ENCODE peak calls at places on chromosomes 12 and 14, in four cellular contexts. U is erythroblast, E is testis, D is right lobe of liver. G is an unnamed sample.

GRCh38 chr14:55329999-55330710 is 58.9 kb downstream of the FBXO34 start:
- DNase-seq in D (no peak), U (no peak), E (no peak), G (no peak)

GRCh38 chr14:53608369-53608768 is 348.3 kb downstream of the BMP4 start:
- DNase-seq in E (no peak), D (no peak), U (no peak), G (no peak)

GRCh38 chr12:120639771-120640721 is at the start of gene CABP1:
- DNase-seq in U (peak), E (no peak), D (no peak), G (peak)

GRCh38 chr14:64764641-64765520 is 60.7 kb downstream of the PLEKHG3 start:
- DNase-seq in U (peak), D (peak), E (peak), G (peak)

GRCh38 chr14:91315844-91316267 is 71.4 kb upstream of the GPR68 start:
- DNase-seq in D (no peak), U (no peak), E (no peak), G (no peak)

GRCh38 chr12:51122844-51123243 is 39.4 kb upstream of the CSRNP2 start:
- DNase-seq in E (no peak), D (no peak), U (no peak), G (no peak)

GRCh38 chr12:9870311-9870866 is 1.2 kb upstream of the CLEC2B start:
- DNase-seq in U (no peak), D (no peak), E (peak), G (no peak)

GRCh38 chr12:49518914-49519573 is 19.8 kb upstream of the KCNH3 start:
- DNase-seq in D (no peak), E (no peak), U (no peak), G (no peak)

GRCh38 chr12:93521225-93521854 is 51.1 kb upstream of the SOCS2 start:
- DNase-seq in U (no peak), D (no peak), E (peak), G (no peak)

GRCh38 chr12:100243137-100243536 is 23.7 kb downstream of the DEPDC4 start:
- DNase-seq in U (no peak), D (no peak), E (no peak), G (no peak)

GRCh38 chr14:103522649-103523582 is at the start of gene CKB:
- DNase-seq in U (peak), D (no peak), E (peak), G (peak)

GRCh38 chr12:65821336-65821735 is 2.9 kb upstream of the HMGA2 start:
- DNase-seq in U (no peak), D (no peak), E (no peak), G (no peak)

GRCh38 chr12:24948816-24949722 is at the start of gene BCAT1:
- DNase-seq in E (peak), D (peak), U (peak), G (peak)

GRCh38 chr14:72169521-72169920 is 237.3 kb downstream of the RGS6 start:
- DNase-seq in E (peak), D (no peak), U (peak), G (no peak)

GRCh38 chr12:28231248-28231647 is 41.0 kb downstream of the CCDC91 start:
- DNase-seq in E (no peak), U (no peak), D (no peak), G (no peak)

GRCh38 chr12:116594325-116595038 is 35.3 kb downstream of the MAP1LC3B2 start:
- DNase-seq in U (no peak), D (peak), E (no peak), G (no peak)

GRCh38 chr14:75859746-75860145 is 122.0 kb downstream of the TGFB3 start:
- DNase-seq in E (no peak), D (no peak), U (no peak), G (no peak)

GRCh38 chr12:39375206-39375808 is 67.6 kb downstream of the KIF21A start:
- DNase-seq in D (no peak), U (no peak), E (no peak), G (no peak)

GRCh38 chr12:51590347-51591019 is 550 bp upstream of the SCN8A start:
- DNase-seq in U (peak), D (peak), E (peak), G (peak)

GRCh38 chr14:74302160-74302628 is 540 bp downstream of the ABCD4 start:
- DNase-seq in U (peak), D (no peak), E (no peak), G (no peak)

GRCh38 chr12:85092814-85093370 is 56.7 kb downstream of the LRRIQ1 start:
- DNase-seq in E (no peak), U (no peak), D (no peak), G (no peak)

GRCh38 chr12:64219135-64219534 is 3.0 kb downstream of the KICS2 start:
- DNase-seq in U (peak), D (no peak), E (no peak), G (no peak)

GRCh38 chr12:94204647-94205247 is 56.4 kb downstream of the PLXNC1 start:
- DNase-seq in E (no peak), D (no peak), U (peak), G (no peak)

GRCh38 chr12:26196424-26196722 is 1.0 kb downstream of the SSPN start:
- DNase-seq in U (no peak), D (no peak), E (peak), G (no peak)

GRCh38 chr12:131897276-131897675 is 2.9 kb downstream of the ULK1 start:
- DNase-seq in D (no peak), E (no peak), U (no peak), G (peak)

GRCh38 chr14:65054471-65055085 is 47.7 kb downstream of the MAX start:
- DNase-seq in E (no peak), D (peak), U (peak), G (no peak)

GRCh38 chr12:77754086-77754485 is 76.6 kb upstream of the NAV3 start:
- DNase-seq in E (no peak), U (no peak), D (no peak), G (no peak)

GRCh38 chr14:32189806-32190205 is 12.0 kb upstream of the RNU6-7 start:
- DNase-seq in U (no peak), D (no peak), E (no peak), G (no peak)

GRCh38 chr14:51119411-51120051 is 24.6 kb upstream of the TRIM9 start:
- DNase-seq in U (no peak), D (no peak), E (no peak), G (no peak)

GRCh38 chr12:126873701-126874100 is 1393.3 kb upstream of the TMEM132C start:
- DNase-seq in E (no peak), U (no peak), D (no peak), G (no peak)

GRCh38 chr12:54981796-54982195 is 2.8 kb downstream of the TESPA1 start:
- DNase-seq in E (no peak), U (no peak), D (no peak), G (no peak)

GRCh38 chr12:105637470-105637869 is 307.0 kb downstream of the C12orf75 start:
- DNase-seq in U (no peak), E (no peak), D (no peak), G (no peak)

GRCh38 chr12:6347367-6348338 is 5.8 kb upstream of the TNFRSF1A start:
- DNase-seq in E (peak), U (no peak), D (no peak), G (peak)

GRCh38 chr12:6370994-6371754 is 4.2 kb downstream of the SCNN1A start:
- DNase-seq in D (no peak), U (no peak), E (no peak), G (peak)

GRCh38 chr12:39897315-39897714 is 208.6 kb downstream of the SLC2A13 start:
- DNase-seq in E (no peak), D (no peak), U (peak), G (no peak)

GRCh38 chr12:52446346-52447045 is 5.5 kb downstream of the KRT6B start:
- DNase-seq in D (no peak), E (no peak), U (no peak), G (no peak)

GRCh38 chr12:6375269-6376078 is at the start of gene SCNN1A:
- DNase-seq in D (peak), E (no peak), U (no peak), G (peak)

GRCh38 chr14:84937449-84937848 is 592.5 kb upstream of the FLRT2 start:
- DNase-seq in U (no peak), D (no peak), E (peak), G (peak)

DNA sequence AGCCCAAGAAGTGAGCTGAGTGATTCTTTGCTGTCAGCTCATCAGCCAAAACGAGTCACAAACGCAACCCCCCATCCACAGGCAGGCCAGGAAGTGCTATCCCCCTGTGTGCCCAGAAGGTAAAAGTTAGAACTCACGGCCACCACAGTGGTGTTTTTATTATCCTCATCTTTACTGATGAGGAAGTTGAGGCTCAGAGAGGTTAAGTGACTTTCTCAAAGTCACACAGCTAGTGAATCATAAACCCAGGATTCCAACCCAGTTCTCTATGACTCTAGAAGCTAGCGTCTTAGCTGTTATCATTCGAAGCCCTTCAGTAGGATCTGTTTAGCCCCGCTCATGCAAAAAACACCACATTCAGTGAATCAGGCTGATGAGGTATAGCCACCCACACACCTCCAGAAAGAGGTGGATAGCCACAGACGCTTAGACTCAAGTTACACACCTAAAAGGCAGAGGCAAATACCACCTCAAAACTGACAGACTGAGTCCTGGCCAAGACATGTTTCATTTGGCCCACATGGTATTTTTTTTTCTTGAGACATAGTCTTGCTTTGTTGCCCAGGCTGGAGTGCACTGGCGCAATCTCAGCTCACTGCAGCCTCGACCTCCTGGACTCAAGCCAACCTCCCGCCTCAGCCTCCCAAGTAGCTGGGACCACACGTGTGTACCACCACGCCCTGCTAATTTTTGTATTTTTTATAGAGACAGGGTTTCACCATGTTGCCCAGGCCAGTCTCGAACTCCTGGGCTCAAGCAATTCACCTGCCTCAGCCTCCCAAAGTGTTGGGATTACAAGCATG is 100.7 kb downstream of the SCARB1 start:
- DNase-seq in D (no peak), E (no peak), U (no peak), G (no peak)
- TF ChIP-seq POLR2A in D (no peak), E (no peak), U (no peak), G (no peak)

DNA sequence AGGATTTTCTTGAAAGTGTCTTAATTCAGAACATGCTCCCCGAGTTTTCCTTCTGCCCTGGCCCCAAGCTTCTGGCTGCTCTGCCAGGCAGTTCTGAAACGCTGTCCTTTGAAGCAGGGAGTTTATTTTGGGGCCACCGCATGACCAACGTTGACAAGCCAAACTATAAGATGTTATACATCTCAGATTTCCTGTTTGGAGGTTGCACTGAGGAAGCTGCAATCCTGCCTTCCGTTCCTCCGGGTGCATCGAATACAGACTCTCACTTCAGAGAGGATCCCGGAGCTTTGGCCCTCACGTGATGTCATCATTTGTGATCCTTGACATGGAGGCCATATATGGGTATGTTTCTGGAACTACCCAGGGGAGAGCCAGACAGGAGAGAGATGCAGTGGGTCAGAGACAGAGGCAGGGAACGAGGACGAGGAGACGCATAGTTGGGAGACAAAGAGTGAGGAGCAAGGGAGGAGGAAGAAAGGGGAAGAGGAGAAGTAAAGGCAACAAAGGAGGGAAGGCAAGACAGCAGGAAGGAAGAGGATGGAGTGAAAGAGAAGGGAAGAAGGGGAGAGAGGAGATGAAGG is at the start of gene ASB2:
- DNase-seq in E (no peak), D (no peak), U (no peak), G (no peak)
- TF ChIP-seq POLR2A in E (no peak), D (no peak), U (no peak), G (no peak)

GRCh38 chr12:57240069-57240921 is 10.7 kb downstream of the STAC3 start:
- DNase-seq in U (peak), D (no peak), E (no peak), G (peak)
- TF ChIP-seq POLR2A in U (no peak), D (peak), E (no peak), G (no peak)

GRCh38 chr12:19945559-19946485 is 422.5 kb upstream of the PDE3A start:
- DNase-seq in E (no peak), D (no peak), U (no peak), G (no peak)

GRCh38 chr12:19951664-19952063 is 416.7 kb upstream of the PDE3A start:
- DNase-seq in E (no peak), U (no peak), D (no peak), G (no peak)

GRCh38 chr12:19941096-19941495 is 427.2 kb upstream of the PDE3A start:
- DNase-seq in E (peak), D (no peak), U (no peak), G (no peak)

DNA sequence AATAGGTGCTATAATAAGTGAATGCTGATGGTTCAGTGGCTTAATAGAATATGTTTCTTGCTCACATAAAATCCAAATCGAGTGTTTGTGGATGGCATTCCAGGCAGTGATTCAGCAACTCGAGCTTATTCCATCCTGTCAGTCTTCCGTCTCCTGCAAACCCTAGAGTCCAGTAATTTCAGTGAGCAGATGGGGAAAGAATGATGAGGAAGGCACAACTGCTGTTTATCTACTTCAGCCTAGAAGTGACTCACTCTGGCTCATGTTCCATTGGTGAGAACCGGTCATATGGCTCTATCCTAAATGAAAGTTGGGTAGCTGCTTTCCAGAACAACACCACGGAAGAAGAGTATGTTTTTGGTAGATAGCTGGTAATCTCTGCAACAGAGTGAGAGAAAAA is 421.8 kb upstream of the PDE3A start:
- DNase-seq in E (no peak), U (no peak), D (no peak), G (no peak)
- TF ChIP-seq POLR2A in E (no peak), U (no peak), D (no peak), G (no peak)

GRCh38 chr12:130849561-130850417 is 10.7 kb upstream of the STX2 start:
- DNase-seq in U (no peak), E (no peak), D (no peak), G (peak)

GRCh38 chr12:130847097-130847496 is 8.0 kb upstream of the STX2 start:
- DNase-seq in E (no peak), D (no peak), U (no peak), G (no peak)

GRCh38 chr12:130850418-130851021 is 11.5 kb upstream of the STX2 start:
- DNase-seq in D (no peak), U (no peak), E (no peak), G (no peak)

DNA sequence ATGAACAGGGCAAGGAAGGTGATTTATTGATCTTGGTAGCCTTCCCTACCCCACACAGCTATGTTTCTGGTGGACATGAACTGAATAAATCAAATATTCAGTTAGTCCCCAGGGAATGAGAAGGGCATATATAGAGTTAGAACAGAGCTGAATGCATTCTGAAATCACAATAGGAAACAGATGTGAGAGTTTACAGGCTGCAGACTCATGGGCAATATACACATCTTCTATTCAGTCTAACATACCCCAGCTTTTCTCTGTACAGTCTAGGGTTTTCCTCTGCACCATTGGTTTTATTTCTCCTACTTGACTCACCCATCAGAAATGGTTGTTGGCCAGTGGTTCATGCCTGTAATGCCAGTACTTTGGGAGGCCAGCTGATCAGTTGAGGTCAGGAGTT is 7.3 kb upstream of the STX2 start:
- DNase-seq in E (no peak), D (no peak), U (no peak), G (no peak)
- TF ChIP-seq POLR2A in E (no peak), D (no peak), U (no peak), G (no peak)

GRCh38 chr12:29376118-29376517 is 4.9 kb downstream of the ERGIC2 start:
- DNase-seq in E (no peak), D (no peak), U (no peak), G (no peak)

GRCh38 chr12:29374913-29375312 is 6.1 kb downstream of the ERGIC2 start:
- DNase-seq in U (no peak), E (no peak), D (no peak), G (no peak)

GRCh38 chr12:29382251-29382650 is 1.3 kb upstream of the ERGIC2 start:
- DNase-seq in D (no peak), E (no peak), U (no peak), G (no peak)

DNA sequence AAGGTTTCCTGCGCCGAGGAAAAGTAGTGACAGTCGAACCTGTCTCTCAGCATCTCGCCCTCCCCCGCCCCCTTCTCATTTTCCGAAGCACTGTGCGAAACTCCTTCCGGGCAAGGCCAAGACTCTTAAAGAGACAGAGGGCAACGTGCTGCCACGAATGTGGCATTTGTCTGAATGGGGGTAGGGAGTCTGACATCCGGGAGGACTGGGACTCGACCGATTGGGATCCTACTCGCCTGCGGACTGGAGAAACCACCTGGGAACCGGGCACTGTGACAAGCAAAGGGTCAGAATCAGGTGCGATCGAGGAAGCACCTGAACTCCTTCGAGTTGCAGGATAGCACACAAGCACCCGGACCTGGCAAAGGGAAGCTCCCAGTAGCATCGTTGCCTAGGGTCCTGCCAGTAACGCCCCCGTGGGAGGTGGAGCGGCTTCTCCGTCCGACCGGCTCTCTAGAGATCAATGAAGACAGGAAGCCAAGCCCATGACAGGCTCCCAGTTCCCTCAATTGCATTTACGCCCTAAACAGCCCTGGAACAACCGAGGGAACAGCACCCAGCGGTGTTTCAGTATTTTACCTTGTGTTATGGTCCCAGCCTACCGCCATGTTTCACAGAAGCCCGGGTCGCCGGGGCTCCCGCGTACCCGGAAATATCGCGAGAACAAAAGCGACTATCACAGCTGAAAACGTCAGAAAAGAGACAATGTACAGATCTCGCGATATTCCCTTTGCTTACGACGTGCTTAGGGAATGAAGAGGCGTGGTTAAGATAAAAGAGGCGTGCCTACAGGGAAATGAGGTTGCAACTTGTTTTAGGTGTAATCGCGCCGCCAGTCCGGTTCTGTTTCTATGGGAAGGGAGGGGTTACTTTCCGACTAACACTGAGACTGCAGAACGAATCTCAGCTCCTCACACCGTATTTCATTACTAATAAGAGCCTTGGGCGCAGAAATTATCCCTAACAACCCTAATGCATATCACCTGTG is at the start of gene ERGIC2:
- DNase-seq in E (peak), U (peak), D (peak), G (peak)
- TF ChIP-seq POLR2A in E (peak), U (peak), D (peak), G (peak)